ENCODE peak calls at places on chromosome 11, in seven cellular contexts. F is dermis microvascular lymphatic vessel endothelial cell; W is stimulated activated CD4-positive, alpha-beta T cell treated with anti-CD3 and anti-CD28 coated beads, Interleukin-1b, Interleukin-23, amount 100 ng/mL, for 24 hours; X is AG09319; O is DMS 273 treated with DMSO at 0.1 percent for 48 hours; N is suprapubic skin; R is ELR. H is an unnamed sample.

GRCh38 chr11:81987829-81988472 is 745.7 kb downstream of the FAM181B start:
- DNase-seq in R (no peak), W (no peak), X (no peak), O (no peak), F (no peak), N (no peak), H (no peak)

GRCh38 chr11:64643927-64644326 is 52.9 kb downstream of the SLC22A12 start:
- DNase-seq in R (no peak), W (no peak), O (no peak), N (no peak), X (no peak), F (no peak), H (no peak)

GRCh38 chr11:105040703-105041102 is 4.4 kb downstream of the CARD16 start:
- DNase-seq in O (no peak), R (no peak), X (no peak), N (no peak), F (no peak), W (no peak), H (no peak)

GRCh38 chr11:120539681-120540369 is 28.3 kb downstream of the GRIK4 start:
- DNase-seq in X (no peak), W (no peak), N (no peak), R (peak), F (no peak), O (no peak), H (peak)

GRCh38 chr11:68976563-68976962 is 4.2 kb downstream of the MRGPRD start:
- DNase-seq in R (no peak), O (no peak), X (peak), F (no peak), N (peak), W (no peak), H (no peak)

GRCh38 chr11:76604652-76605241 is 65.8 kb downstream of the LRRC32 start:
- DNase-seq in W (no peak), N (peak), O (no peak), X (peak), R (no peak), F (no peak), H (no peak)

GRCh38 chr11:3905080-3905953 is 49.9 kb downstream of the STIM1 start:
- DNase-seq in N (no peak), O (no peak), F (no peak), X (peak), W (peak), R (peak), H (no peak)

GRCh38 chr11:66683877-66684276 is 6.2 kb upstream of the RBM4B start:
- DNase-seq in R (no peak), N (peak), O (no peak), W (no peak), F (no peak), X (no peak), H (no peak)

GRCh38 chr11:103806130-103806900 is 230.1 kb upstream of the DDI1 start:
- DNase-seq in F (no peak), R (peak), X (peak), W (no peak), N (no peak), O (no peak), H (no peak)

GRCh38 chr11:40170076-40170475 is 1289.4 kb downstream of the LRRC4C start:
- DNase-seq in X (no peak), F (no peak), R (peak), W (no peak), N (no peak), O (no peak), H (no peak)

GRCh38 chr11:36365937-36366336 is 69.8 kb downstream of the PRR5L start:
- DNase-seq in R (no peak), X (no peak), F (no peak), W (no peak), N (no peak), O (no peak), H (no peak)

H was measured in NCI-H2107.